ENCODE peak calls at places on chromosomes 16 and 17, in six cellular contexts. Z is hepatocyte, N is body of pancreas, V is tibial artery, G is RWPE1, R is fibroblast of lung. J is an unnamed sample.

GRCh38 chr17:13428611-13429042 is 173.1 kb downstream of the HS3ST3A1 start:
- DNase-seq in R (no peak), V (no peak), G (no peak), Z (no peak), N (no peak), J (no peak)

GRCh38 chr17:82917656-82918345 is 78.0 kb upstream of the ZNF750 start:
- DNase-seq in V (no peak), R (no peak), N (no peak), G (no peak), Z (no peak), J (no peak)

GRCh38 chr16:81371106-81371505 is 56.3 kb downstream of the GAN start:
- DNase-seq in G (no peak), V (no peak), R (no peak), Z (no peak), N (no peak), J (no peak)

GRCh38 chr17:57984226-57984890 is 3.7 kb downstream of the VEZF1 start:
- DNase-seq in N (no peak), Z (no peak), R (no peak), G (no peak), V (no peak), J (no peak)

GRCh38 chr16:52066951-52067350 is 480.0 kb downstream of the TOX3 start:
- DNase-seq in G (no peak), R (no peak), Z (no peak), N (no peak), V (no peak), J (no peak)

GRCh38 chr16:29961479-29962343 is at the start of gene TMEM219:
- DNase-seq in Z (peak), R (peak), V (peak), G (peak), N (peak), J (peak)

GRCh38 chr17:41464682-41465081 is 2.5 kb downstream of the KRT32 start:
- DNase-seq in G (peak), Z (peak), R (peak), N (no peak), V (peak), J (peak)

GRCh38 chr17:41972571-41973411 is 6.2 kb downstream of the CNP start:
- DNase-seq in R (no peak), V (no peak), G (no peak), N (peak), Z (no peak), J (peak)

GRCh38 chr16:50974438-50975036 is 176.5 kb downstream of the SALL1 start:
- DNase-seq in Z (no peak), V (no peak), R (no peak), G (no peak), N (peak), J (no peak)

GRCh38 chr17:76914937-76915336 is 46.7 kb downstream of the MGAT5B start:
- DNase-seq in V (no peak), G (no peak), Z (peak), N (no peak), R (no peak), J (no peak)

GRCh38 chr17:46200200-46200599 is 7.0 kb upstream of the KANSL1 start:
- DNase-seq in V (no peak), R (no peak), N (no peak), Z (no peak), G (no peak), J (no peak)

GRCh38 chr16:66266436-66267286 is 99.8 kb upstream of the CDH5 start:
- DNase-seq in G (no peak), N (no peak), V (peak), Z (peak), R (peak), J (peak)

GRCh38 chr16:56319391-56319790 is 106.0 kb downstream of the AMFR start:
- DNase-seq in Z (no peak), V (no peak), R (no peak), G (no peak), N (no peak), J (no peak)

GRCh38 chr16:73768786-73769203 is 527.8 kb upstream of the PSMD7 start:
- DNase-seq in N (no peak), G (no peak), Z (no peak), R (peak), V (peak), J (no peak)

GRCh38 chr16:67541391-67542263 is 13.0 kb downstream of the RIPOR1 start:
- DNase-seq in N (peak), R (no peak), V (no peak), Z (no peak), G (peak), J (peak)

GRCh38 chr17:80927791-80928216 is 63.8 kb upstream of the CHMP6 start:
- DNase-seq in Z (no peak), R (no peak), N (no peak), G (no peak), V (no peak), J (no peak)

GRCh38 chr17:42779942-42780815 is at the start of gene WNK4:
- DNase-seq in G (no peak), R (peak), V (no peak), Z (peak), N (no peak), J (no peak)

GRCh38 chr16:19085679-19086200 is 18.3 kb downstream of the COQ7 start:
- DNase-seq in G (no peak), Z (peak), N (no peak), V (no peak), R (peak), J (no peak)

GRCh38 chr16:52603015-52603414 is 56.1 kb upstream of the TOX3 start:
- DNase-seq in R (no peak), G (no peak), Z (peak), N (peak), V (no peak), J (no peak)

GRCh38 chr16:19291459-19291858 is 5.9 kb downstream of the CLEC19A start:
- DNase-seq in R (no peak), G (no peak), N (peak), V (no peak), Z (peak), J (no peak)

GRCh38 chr16:71259086-71259485 is 28.6 kb upstream of the HYDIN start:
- DNase-seq in V (no peak), R (no peak), Z (no peak), G (no peak), N (no peak), J (no peak)

GRCh38 chr16:17230932-17231581 is 239.7 kb downstream of the XYLT1 start:
- DNase-seq in R (no peak), G (no peak), N (no peak), V (no peak), Z (no peak), J (no peak)

GRCh38 chr16:24504467-24505345 is 34.7 kb upstream of the RBBP6 start:
- DNase-seq in N (peak), G (peak), Z (peak), V (peak), R (peak), J (peak)

GRCh38 chr17:9116311-9116820 is 95.1 kb downstream of the NTN1 start:
- DNase-seq in N (no peak), V (no peak), G (no peak), Z (no peak), R (no peak), J (no peak)

GRCh38 chr17:37608369-37609169 is 649 bp downstream of the SYNRG start:
- DNase-seq in N (no peak), R (peak), Z (peak), V (peak), G (peak), J (no peak)

DNA sequence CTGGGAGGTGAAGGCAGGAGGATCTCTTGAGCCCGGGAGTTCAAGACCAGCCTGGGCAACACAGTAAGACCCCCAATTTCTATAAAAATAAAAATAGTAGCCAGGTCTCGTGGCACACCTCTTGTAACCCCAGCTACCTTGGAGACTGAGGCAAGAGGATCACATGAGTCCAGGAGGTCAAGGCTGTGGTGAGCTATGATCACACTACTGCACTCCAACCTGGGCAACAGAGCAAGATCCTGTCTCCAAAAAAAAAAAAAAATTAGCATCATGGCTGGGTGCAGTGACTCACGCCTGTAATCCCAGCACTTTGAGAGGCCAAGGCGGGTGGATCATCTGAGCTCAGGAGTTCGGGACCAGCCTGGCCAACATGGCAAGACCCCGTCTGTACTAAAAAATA is 6.7 kb upstream of the CBX2 start:
- DNase-seq in V (no peak), R (no peak), Z (no peak), N (no peak), G (no peak), J (no peak)
- H3K27ac ChIP-seq in V (no peak), R (no peak), Z (no peak), N (no peak), G (no peak), J (no peak)

GRCh38 chr17:70138309-70138865 is 30.9 kb upstream of the KCNJ2 start:
- DNase-seq in N (no peak), G (no peak), V (no peak), Z (no peak), R (no peak), J (no peak)
- H3K27ac ChIP-seq in N (peak), G (peak), V (peak), Z (peak), R (peak), J (no peak)

DNA sequence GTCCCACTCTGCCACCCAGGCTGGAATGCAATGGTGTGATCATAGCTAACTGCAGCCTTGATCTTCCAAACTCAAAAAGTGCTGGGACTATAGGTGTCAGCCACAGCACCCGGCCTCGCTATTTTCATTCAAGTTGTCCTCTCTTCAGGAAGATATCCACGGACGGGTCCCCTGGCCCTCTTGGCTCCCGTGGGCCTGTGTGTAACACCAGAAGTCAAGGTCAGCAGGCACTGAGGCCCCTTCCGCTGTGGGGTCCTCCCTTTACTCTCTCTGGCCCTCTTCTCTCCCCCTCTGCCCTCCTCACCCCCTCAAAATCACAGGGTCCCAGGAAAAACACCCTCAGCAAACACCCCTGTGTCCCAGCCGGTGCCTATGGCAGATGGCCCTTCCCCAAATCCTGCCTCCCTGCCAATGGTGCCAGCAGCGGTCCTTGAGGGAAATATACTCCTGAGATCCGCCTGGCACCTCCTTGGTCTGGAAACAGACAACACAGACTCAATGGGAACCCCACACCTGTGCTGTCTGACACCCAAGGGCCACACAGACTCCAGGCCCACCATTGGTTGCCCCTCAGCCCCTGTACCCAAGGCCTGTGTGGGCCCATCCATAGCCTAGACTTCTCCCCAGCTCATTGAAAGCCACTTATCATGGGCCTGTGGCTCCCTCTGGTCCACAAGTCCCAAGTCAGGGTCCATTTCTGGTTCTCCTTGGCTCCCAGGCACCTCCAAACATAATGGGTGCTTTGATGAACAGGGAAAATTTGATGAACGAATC is 221.5 kb downstream of the ZNF423 start:
- DNase-seq in R (no peak), Z (no peak), N (no peak), V (no peak), G (no peak), J (no peak)
- H3K27ac ChIP-seq in R (no peak), Z (no peak), N (no peak), V (no peak), G (no peak), J (no peak)

GRCh38 chr17:10197362-10197720 is 1.1 kb downstream of the GAS7 start:
- DNase-seq in Z (peak), R (no peak), V (no peak), N (no peak), G (no peak), J (peak)
- H3K27ac ChIP-seq in Z (peak), R (no peak), V (peak), N (no peak), G (no peak), J (peak)

GRCh38 chr16:10990378-10990777 is 46.0 kb downstream of the CLEC16A start:
- DNase-seq in G (no peak), N (no peak), V (no peak), Z (no peak), R (no peak), J (no peak)

GRCh38 chr16:10987361-10988163 is 43.2 kb downstream of the CLEC16A start:
- DNase-seq in V (no peak), N (no peak), Z (no peak), G (no peak), R (no peak), J (no peak)

GRCh38 chr16:10988879-10989278 is 44.5 kb downstream of the CLEC16A start:
- DNase-seq in V (no peak), R (no peak), G (no peak), Z (no peak), N (no peak), J (no peak)

GRCh38 chr16:10988164-10988803 is 43.9 kb downstream of the CLEC16A start:
- DNase-seq in R (no peak), V (no peak), Z (no peak), N (no peak), G (no peak), J (no peak)

DNA sequence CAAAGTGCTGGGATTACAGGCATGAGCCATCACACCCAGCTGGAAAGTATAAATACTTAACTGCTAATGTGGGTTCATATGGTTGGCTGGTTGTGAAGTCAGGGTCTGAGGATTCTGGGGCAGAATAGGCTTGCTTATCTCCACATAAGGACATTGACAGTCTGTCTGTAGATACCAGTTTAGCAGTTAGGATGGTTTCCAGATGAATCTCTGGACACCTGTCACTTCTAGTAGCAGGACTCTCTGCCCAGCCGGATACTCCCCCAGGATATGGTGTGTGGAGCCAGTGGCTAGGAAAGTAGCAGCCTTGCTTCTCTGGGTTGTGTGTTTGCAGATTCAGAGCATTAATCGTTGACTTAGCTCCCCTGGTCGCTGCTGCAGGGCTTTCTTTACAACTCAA is 45.1 kb downstream of the CLEC16A start:
- DNase-seq in V (no peak), Z (no peak), R (no peak), G (no peak), N (no peak), J (no peak)
- H3K27ac ChIP-seq in V (no peak), Z (no peak), R (no peak), G (no peak), N (no peak), J (no peak)

DNA sequence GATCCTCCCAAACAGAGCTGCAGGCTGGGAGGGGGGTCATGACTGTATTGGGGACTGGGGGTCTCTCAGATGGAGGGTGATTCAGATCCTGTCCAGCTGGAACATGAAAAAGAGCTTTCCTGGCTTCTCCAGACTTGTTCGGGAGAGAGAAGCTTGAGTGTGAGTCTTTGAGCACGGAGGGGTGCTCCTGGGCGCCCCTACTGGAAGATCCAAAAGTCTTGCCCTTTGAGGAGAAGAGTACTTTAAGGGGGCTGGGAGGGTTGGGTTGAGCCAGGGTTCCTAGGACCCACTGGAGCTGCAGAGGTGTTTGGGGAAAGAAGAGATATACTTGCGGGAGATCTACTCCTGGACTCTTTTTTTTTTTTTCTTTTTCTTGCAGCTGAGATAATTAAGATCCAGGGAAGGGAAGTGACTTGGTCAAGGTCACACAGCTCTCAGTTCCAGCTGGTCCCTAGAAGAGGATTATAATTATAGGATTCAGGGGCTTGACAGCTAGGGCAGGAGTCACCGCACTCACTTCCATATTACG is 8.4 kb downstream of the RARA start:
- DNase-seq in N (peak), V (no peak), Z (peak), R (peak), G (peak), J (no peak)
- H3K27ac ChIP-seq in N (peak), V (peak), Z (peak), R (peak), G (peak), J (peak)

GRCh38 chr17:66661411-66661843 is 173.5 kb upstream of the CACNG5 start:
- DNase-seq in Z (no peak), G (peak), N (no peak), V (no peak), R (peak), J (no peak)

GRCh38 chr17:66663041-66663494 is 171.8 kb upstream of the CACNG5 start:
- DNase-seq in Z (no peak), R (no peak), V (no peak), N (no peak), G (no peak), J (no peak)

GRCh38 chr17:66662496-66662895 is 172.4 kb upstream of the CACNG5 start:
- DNase-seq in N (no peak), G (no peak), V (no peak), R (no peak), Z (no peak), J (no peak)

GRCh38 chr17:66664336-66664735 is 170.6 kb upstream of the CACNG5 start:
- DNase-seq in V (no peak), R (no peak), N (no peak), G (no peak), Z (no peak), J (no peak)

GRCh38 chr17:66661857-66662256 is 173.1 kb upstream of the CACNG5 start:
- DNase-seq in N (no peak), R (no peak), V (no peak), G (no peak), Z (no peak), J (no peak)
- H3K27ac ChIP-seq in N (no peak), R (no peak), V (no peak), G (peak), Z (no peak), J (no peak)

J was measured in heart right ventricle.